ENCODE peak calls at places on chromosomes 6 and 20, in ten cellular contexts. I is breast epithelium, Y is fibroblast of lung, W is lung, K is IMR-90, Q is mucosa of descending colon, J is iPS DF 6.9, C is heart left ventricle, A is stomach, H is H1. R is an unnamed sample.

GRCh38 chr6:46688966-46689335 is 1.3 kb downstream of the TDRD6 start:
- DNase-seq in Q (peak; percentile 23), A (no peak), C (no peak), W (no peak), J (no peak), K (no peak), I (no peak), H (no peak), Y (no peak), R (no peak)

GRCh38 chr6:366972-367794 is 24.4 kb upstream of the IRF4 start:
- DNase-seq in I (no peak), A (no peak), Q (peak; percentile 41), H (no peak), W (no peak), K (no peak), J (no peak), C (no peak), Y (no peak), R (no peak)

GRCh38 chr20:22496817-22497216 is 87.6 kb downstream of the FOXA2 start:
- DNase-seq in J (no peak), W (no peak), A (no peak), H (no peak), Q (no peak), I (no peak), Y (no peak), C (no peak), K (no peak), R (no peak)

GRCh38 chr6:166586424-166587156 is at the start of gene RAMACL:
- DNase-seq in A (peak; percentile 40), C (no peak), I (no peak), K (no peak), H (peak; percentile 70), W (no peak), Q (no peak), J (no peak), Y (no peak), R (no peak)

GRCh38 chr6:161010418-161010817 is 18.8 kb downstream of the MAP3K4 start:
- DNase-seq in C (no peak), W (no peak), J (no peak), H (no peak), Y (peak; percentile 84), Q (no peak), K (peak; percentile 89), I (no peak), A (no peak), R (no peak)

GRCh38 chr6:9977451-9977850 is 437.4 kb downstream of the TFAP2A start:
- DNase-seq in J (no peak), Y (no peak), C (no peak), H (no peak), Q (no peak), A (no peak), I (no peak), K (no peak), W (no peak), R (no peak)

GRCh38 chr6:74289881-74290280 is 593.9 kb downstream of the CD109 start:
- DNase-seq in Y (peak; percentile 43), Q (no peak), A (no peak), H (no peak), J (no peak), K (peak; percentile 97), I (no peak), W (no peak), C (no peak), R (no peak)

GRCh38 chr20:38581830-38582358 is 897 bp downstream of the ADIG start:
- DNase-seq in Q (no peak), K (no peak), I (no peak), J (no peak), C (no peak), W (no peak), H (no peak), Y (no peak), A (no peak), R (no peak)

GRCh38 chr6:169328112-169328801 is 74.6 kb upstream of the THBS2 start:
- DNase-seq in I (no peak), J (no peak), Q (no peak), A (no peak), Y (peak; percentile 84), W (no peak), K (peak; percentile 85), H (no peak), C (no peak), R (no peak)

GRCh38 chr6:82246802-82247633 is 526 bp downstream of the IBTK start:
- DNase-seq in I (peak; percentile 43), A (peak; percentile 41), K (peak; percentile 30), Y (peak; percentile 55), J (no peak), Q (no peak), C (peak; percentile 64), W (peak; percentile 64), H (no peak), R (no peak)

GRCh38 chr6:124866040-124866439 is 96.2 kb upstream of the RNF217 start:
- DNase-seq in A (no peak), W (no peak), Y (no peak), J (no peak), I (no peak), K (no peak), H (no peak), Q (no peak), C (no peak), R (no peak)

GRCh38 chr6:63805808-63806572 is 170.4 kb downstream of the PHF3 start:
- DNase-seq in W (no peak), K (peak; percentile 95), Q (no peak), A (no peak), H (no peak), I (no peak), Y (peak; percentile 90), J (no peak), C (no peak), R (no peak)

GRCh38 chr20:11001767-11002540 is 328.2 kb upstream of the JAG1 start:
- DNase-seq in A (no peak), H (no peak), C (no peak), W (no peak), K (peak; percentile 56), I (peak; percentile 48), J (no peak), Y (peak; percentile 74), Q (no peak), R (no peak)

GRCh38 chr6:101668496-101668895 is 275.0 kb downstream of the GRIK2 start:
- DNase-seq in J (no peak), Q (no peak), W (no peak), A (no peak), K (no peak), Y (peak; percentile 11), I (no peak), H (no peak), C (no peak), R (no peak)

GRCh38 chr20:43564993-43565757 is 6.3 kb downstream of the SGK2 start:
- DNase-seq in C (no peak), K (no peak), H (no peak), Q (no peak), Y (no peak), A (peak; percentile 28), I (no peak), J (no peak), W (no peak), R (no peak)

GRCh38 chr20:6976096-6976495 is 208.6 kb downstream of the BMP2 start:
- DNase-seq in I (no peak), C (no peak), Q (no peak), K (no peak), W (no peak), A (no peak), J (no peak), H (no peak), Y (peak; percentile 50), R (no peak)

DNA sequence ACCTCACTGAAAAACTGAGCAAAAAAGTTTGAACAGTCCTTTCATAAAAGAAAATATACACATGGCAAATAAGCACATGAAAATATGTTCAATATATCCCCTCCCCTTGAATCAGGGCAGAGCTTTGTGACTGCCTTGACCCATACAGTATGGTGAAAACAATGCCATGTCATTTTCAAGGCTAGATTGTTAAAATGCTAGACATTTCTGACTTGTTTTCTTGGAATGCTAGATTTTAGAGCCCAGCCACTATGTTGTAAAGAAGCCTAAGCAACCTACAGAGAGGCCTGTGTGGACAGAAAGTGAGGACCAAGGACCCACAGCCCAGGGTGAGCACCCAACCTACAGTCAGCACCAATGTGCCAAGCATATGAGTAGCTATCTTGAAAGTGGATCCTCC is 17.1 kb upstream of the ASF1A start:
- DNase-seq in W (no peak), C (no peak), H (no peak), I (no peak), Y (peak; percentile 83), Q (no peak), K (peak; percentile 85), J (no peak), A (no peak), R (no peak)
- H3K4me1 ChIP-seq in W (peaks cover 4% of the 10 kb centered on the region), C (peaks cover 7% of the 10 kb centered on the region), H (no peaks in the 10 kb centered on the region), I (no peaks in the 10 kb centered on the region), Y (peaks cover 2% of the 10 kb centered on the region), Q (no peaks in the 10 kb centered on the region), K (peaks cover 5% of the 10 kb centered on the region), J (peaks cover under 1% of the 10 kb centered on the region), A (no peaks in the 10 kb centered on the region), R (no peaks in the 10 kb centered on the region)

GRCh38 chr20:1287787-1288569 is 21.9 kb downstream of the SNPH start:
- DNase-seq in J (no peak), H (no peak), K (no peak), I (no peak), A (no peak), W (no peak), Q (no peak), Y (no peak), C (no peak), R (no peak)
- H3K4me1 ChIP-seq in J (no peaks in the 10 kb centered on the region), H (peaks cover 2% of the 10 kb centered on the region), K (peaks cover 2% of the 10 kb centered on the region), I (no peaks in the 10 kb centered on the region), A (no peaks in the 10 kb centered on the region), W (peaks cover 10% of the 10 kb centered on the region), Q (no peaks in the 10 kb centered on the region), Y (no peaks in the 10 kb centered on the region), C (peaks cover 14% of the 10 kb centered on the region), R (no peaks in the 10 kb centered on the region)

DNA sequence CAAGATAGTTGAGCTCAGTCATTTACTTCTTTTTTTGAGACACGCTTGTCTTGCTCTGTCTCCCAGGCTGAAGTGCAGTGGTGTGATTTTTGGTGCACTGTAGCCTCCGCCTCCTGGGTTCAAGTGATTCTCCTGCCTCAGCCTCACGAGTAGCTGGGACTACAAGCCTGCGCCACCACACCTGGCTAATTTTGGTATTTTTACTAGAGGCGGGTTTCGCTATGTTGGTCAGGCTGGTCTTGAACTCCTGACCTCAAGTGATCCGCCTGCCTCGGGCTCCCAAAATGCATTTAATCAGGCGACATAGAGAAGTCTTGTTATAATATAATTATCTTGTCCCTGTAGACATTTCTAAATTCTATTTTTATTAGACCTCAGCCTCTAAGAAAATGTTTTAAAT is 6.1 kb downstream of the AMD1 start:
- DNase-seq in A (no peak), I (no peak), Y (no peak), Q (no peak), C (no peak), K (no peak), H (no peak), J (no peak), W (no peak), R (no peak)
- H3K4me1 ChIP-seq in A (peaks cover 58% of the 10 kb centered on the region), I (peaks cover 8% of the 10 kb centered on the region), Y (peaks cover 7% of the 10 kb centered on the region), Q (peaks cover 70% of the 10 kb centered on the region), C (peaks cover 87% of the 10 kb centered on the region), K (peaks cover 18% of the 10 kb centered on the region), H (peaks cover 3% of the 10 kb centered on the region), J (no peaks in the 10 kb centered on the region), W (peaks cover 7% of the 10 kb centered on the region), R (no peaks in the 10 kb centered on the region)

DNA sequence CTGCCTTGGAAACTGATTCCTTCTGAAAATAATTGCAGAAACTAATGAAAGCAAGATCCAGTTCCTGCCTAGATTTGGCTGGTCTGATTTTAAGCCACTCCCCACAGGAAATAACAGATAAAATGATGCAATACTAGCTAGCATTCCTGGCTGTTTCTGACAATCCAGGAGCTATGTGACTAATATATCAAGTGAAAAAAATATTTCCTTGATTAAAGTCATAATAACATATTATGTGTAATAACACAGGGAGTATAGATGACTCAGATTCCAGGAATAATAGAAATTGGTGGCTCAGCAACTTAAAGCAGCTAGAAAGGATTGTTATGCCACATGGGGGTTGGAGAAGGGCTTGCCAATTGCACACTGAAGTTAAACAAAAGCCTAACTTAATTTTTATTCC is 182.7 kb upstream of the SALL4 start:
- DNase-seq in H (no peak), A (no peak), K (peak; percentile 96), I (no peak), Q (no peak), W (no peak), Y (peak; percentile 95), J (no peak), C (no peak), R (no peak)
- H3K4me1 ChIP-seq in H (no peaks in the 10 kb centered on the region), A (peaks cover 10% of the 10 kb centered on the region), K (peaks cover 9% of the 10 kb centered on the region), I (no peaks in the 10 kb centered on the region), Q (no peaks in the 10 kb centered on the region), W (no peaks in the 10 kb centered on the region), Y (peaks cover 2% of the 10 kb centered on the region), J (no peaks in the 10 kb centered on the region), C (peaks cover 7% of the 10 kb centered on the region), R (peaks cover 4% of the 10 kb centered on the region)

R was measured in ascending aorta.